ENCODE peak calls at places on chromosomes 11 and 22, in ten cellular contexts. One of them, this sample, is unnamed.

GRCh38 chr22:31828739-31829138 is 74.9 kb downstream of the DEPDC5 start:
- DNase-seq in left ventricle myocardium inferior: no peak
- DNase-seq in A549: no peak
- DNase-seq in pancreas: no peak
- DNase-seq in CD4-positive, CD25-positive, alpha-beta regulatory T cell: no peak
- DNase-seq in RWPE1: no peak
- DNase-seq in heart right ventricle: no peak
- DNase-seq in tibial nerve: no peak
- DNase-seq in GM23248: no peak
- DNase-seq in esophagus squamous epithelium: no peak
- DNase-seq in this sample: no peak

GRCh38 chr11:105148241-105148640 is 8.7 kb upstream of the CARD18 start:
- DNase-seq in CD4-positive, CD25-positive, alpha-beta regulatory T cell: no peak
- DNase-seq in esophagus squamous epithelium: no peak
- DNase-seq in tibial nerve: no peak
- DNase-seq in heart right ventricle: no peak
- DNase-seq in left ventricle myocardium inferior: no peak
- DNase-seq in RWPE1: no peak
- DNase-seq in A549: no peak
- DNase-seq in pancreas: no peak
- DNase-seq in GM23248: peak; percentile 52
- DNase-seq in this sample: no peak

GRCh38 chr22:37496651-37497599 is 10.7 kb upstream of the MFNG start:
- DNase-seq in tibial nerve: no peak
- DNase-seq in heart right ventricle: no peak
- DNase-seq in left ventricle myocardium inferior: no peak
- DNase-seq in CD4-positive, CD25-positive, alpha-beta regulatory T cell: no peak
- DNase-seq in esophagus squamous epithelium: no peak
- DNase-seq in pancreas: no peak
- DNase-seq in GM23248: peak; percentile 92
- DNase-seq in RWPE1: peak; percentile 76
- DNase-seq in A549: peak; percentile 31
- DNase-seq in this sample: no peak

GRCh38 chr11:2975594-2975993 is 16.5 kb downstream of the NAP1L4 start:
- DNase-seq in RWPE1: peak; percentile 45
- DNase-seq in CD4-positive, CD25-positive, alpha-beta regulatory T cell: peak; percentile 74
- DNase-seq in esophagus squamous epithelium: no peak
- DNase-seq in GM23248: peak; percentile 54
- DNase-seq in heart right ventricle: no peak
- DNase-seq in left ventricle myocardium inferior: no peak
- DNase-seq in tibial nerve: no peak
- DNase-seq in A549: peak; percentile 51
- DNase-seq in pancreas: no peak
- DNase-seq in this sample: peak; percentile 22

GRCh38 chr11:77113382-77114088 is 10.9 kb downstream of the OMP start:
- DNase-seq in pancreas: no peak
- DNase-seq in tibial nerve: no peak
- DNase-seq in left ventricle myocardium inferior: no peak
- DNase-seq in GM23248: peak; percentile 62
- DNase-seq in A549: peak; percentile 82
- DNase-seq in esophagus squamous epithelium: no peak
- DNase-seq in heart right ventricle: no peak
- DNase-seq in RWPE1: peak; percentile 55
- DNase-seq in CD4-positive, CD25-positive, alpha-beta regulatory T cell: peak; percentile 28
- DNase-seq in this sample: no peak

GRCh38 chr11:104623518-104623917 is 274.7 kb downstream of the CASP12 start:
- DNase-seq in CD4-positive, CD25-positive, alpha-beta regulatory T cell: no peak
- DNase-seq in pancreas: no peak
- DNase-seq in GM23248: peak; percentile 34
- DNase-seq in A549: no peak
- DNase-seq in heart right ventricle: no peak
- DNase-seq in RWPE1: peak; percentile 31
- DNase-seq in left ventricle myocardium inferior: no peak
- DNase-seq in tibial nerve: no peak
- DNase-seq in esophagus squamous epithelium: no peak
- DNase-seq in this sample: no peak

GRCh38 chr11:34198523-34198922 is 93.1 kb downstream of the NAT10 start:
- DNase-seq in CD4-positive, CD25-positive, alpha-beta regulatory T cell: peak; percentile 44
- DNase-seq in RWPE1: no peak
- DNase-seq in left ventricle myocardium inferior: no peak
- DNase-seq in esophagus squamous epithelium: no peak
- DNase-seq in pancreas: no peak
- DNase-seq in tibial nerve: no peak
- DNase-seq in A549: no peak
- DNase-seq in GM23248: peak; percentile 21
- DNase-seq in heart right ventricle: no peak
- DNase-seq in this sample: no peak

GRCh38 chr11:35641206-35641885 is 21.2 kb upstream of the TRIM44 start:
- DNase-seq in tibial nerve: no peak
- DNase-seq in heart right ventricle: no peak
- DNase-seq in A549: no peak
- DNase-seq in RWPE1: no peak
- DNase-seq in CD4-positive, CD25-positive, alpha-beta regulatory T cell: no peak
- DNase-seq in esophagus squamous epithelium: no peak
- DNase-seq in GM23248: no peak
- DNase-seq in left ventricle myocardium inferior: no peak
- DNase-seq in pancreas: no peak
- DNase-seq in this sample: no peak

GRCh38 chr11:14423633-14424032 is 64.7 kb upstream of the RRAS2 start:
- DNase-seq in pancreas: no peak
- DNase-seq in esophagus squamous epithelium: no peak
- DNase-seq in GM23248: peak; percentile 42
- DNase-seq in RWPE1: no peak
- DNase-seq in left ventricle myocardium inferior: no peak
- DNase-seq in A549: no peak
- DNase-seq in tibial nerve: no peak
- DNase-seq in CD4-positive, CD25-positive, alpha-beta regulatory T cell: no peak
- DNase-seq in heart right ventricle: no peak
- DNase-seq in this sample: no peak

GRCh38 chr11:78825531-78825930 is 250.9 kb upstream of the NARS2 start:
- DNase-seq in tibial nerve: no peak
- DNase-seq in heart right ventricle: no peak
- DNase-seq in RWPE1: no peak
- DNase-seq in CD4-positive, CD25-positive, alpha-beta regulatory T cell: no peak
- DNase-seq in esophagus squamous epithelium: no peak
- DNase-seq in left ventricle myocardium inferior: no peak
- DNase-seq in A549: no peak
- DNase-seq in pancreas: no peak
- DNase-seq in GM23248: no peak
- DNase-seq in this sample: no peak

GRCh38 chr11:117986981-117987495 is 844 bp downstream of the IL10RA start:
- DNase-seq in CD4-positive, CD25-positive, alpha-beta regulatory T cell: peak; percentile 91
- DNase-seq in A549: no peak
- DNase-seq in tibial nerve: no peak
- DNase-seq in RWPE1: no peak
- DNase-seq in GM23248: peak; percentile 23
- DNase-seq in pancreas: no peak
- DNase-seq in heart right ventricle: no peak
- DNase-seq in esophagus squamous epithelium: no peak
- DNase-seq in left ventricle myocardium inferior: no peak
- DNase-seq in this sample: no peak

GRCh38 chr11:133907216-133907615 is 49.6 kb downstream of the IGSF9B start:
- DNase-seq in left ventricle myocardium inferior: no peak
- DNase-seq in esophagus squamous epithelium: no peak
- DNase-seq in CD4-positive, CD25-positive, alpha-beta regulatory T cell: no peak
- DNase-seq in RWPE1: no peak
- DNase-seq in GM23248: no peak
- DNase-seq in heart right ventricle: no peak
- DNase-seq in tibial nerve: no peak
- DNase-seq in pancreas: no peak
- DNase-seq in A549: no peak
- DNase-seq in this sample: no peak

DNA sequence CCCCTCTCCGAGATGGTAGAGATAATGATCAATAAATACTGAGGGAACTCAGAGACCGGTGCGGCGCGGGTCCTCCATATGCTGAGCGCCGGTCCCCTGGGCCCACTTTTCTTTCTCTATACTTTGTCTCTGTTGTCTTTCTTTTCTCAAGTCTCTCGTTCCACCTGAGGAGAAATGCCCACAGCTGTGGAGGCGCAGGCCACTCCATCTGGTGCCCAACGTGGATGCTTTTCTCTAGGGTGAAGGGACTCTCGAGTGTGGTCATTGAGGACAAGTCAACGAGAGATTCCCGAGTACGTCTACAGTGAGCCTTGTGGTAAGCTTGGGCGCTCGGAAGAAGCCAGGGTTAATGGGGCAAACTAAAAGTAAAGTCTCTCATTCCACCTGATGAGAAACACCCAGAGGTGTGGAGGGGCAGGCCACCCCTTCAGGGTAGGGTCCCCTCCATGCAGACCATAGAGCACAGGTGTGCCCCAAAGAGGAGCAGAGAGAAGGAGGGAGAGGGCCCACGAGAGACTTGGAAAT is 43.2 kb downstream of the IGLL1 start:
- DNase-seq in A549: no peak
- DNase-seq in pancreas: no peak
- DNase-seq in RWPE1: no peak
- DNase-seq in heart right ventricle: no peak
- DNase-seq in GM23248: no peak
- DNase-seq in esophagus squamous epithelium: no peak
- DNase-seq in CD4-positive, CD25-positive, alpha-beta regulatory T cell: no peak
- DNase-seq in left ventricle myocardium inferior: no peak
- DNase-seq in tibial nerve: no peak
- DNase-seq in this sample: no peak
- H3K27ac ChIP-seq in A549: peak overlapping the region; percentile 77
- H3K27ac ChIP-seq in pancreas: no peak overlapping the region
- H3K27ac ChIP-seq in RWPE1: no peak overlapping the region
- H3K27ac ChIP-seq in heart right ventricle: no peak overlapping the region
- H3K27ac ChIP-seq in GM23248: no peak overlapping the region
- H3K27ac ChIP-seq in esophagus squamous epithelium: no peak overlapping the region
- H3K27ac ChIP-seq in CD4-positive, CD25-positive, alpha-beta regulatory T cell: no peak overlapping the region
- H3K27ac ChIP-seq in left ventricle myocardium inferior: no peak overlapping the region
- H3K27ac ChIP-seq in tibial nerve: no peak overlapping the region
- H3K27ac ChIP-seq in this sample: no peak overlapping the region

DNA sequence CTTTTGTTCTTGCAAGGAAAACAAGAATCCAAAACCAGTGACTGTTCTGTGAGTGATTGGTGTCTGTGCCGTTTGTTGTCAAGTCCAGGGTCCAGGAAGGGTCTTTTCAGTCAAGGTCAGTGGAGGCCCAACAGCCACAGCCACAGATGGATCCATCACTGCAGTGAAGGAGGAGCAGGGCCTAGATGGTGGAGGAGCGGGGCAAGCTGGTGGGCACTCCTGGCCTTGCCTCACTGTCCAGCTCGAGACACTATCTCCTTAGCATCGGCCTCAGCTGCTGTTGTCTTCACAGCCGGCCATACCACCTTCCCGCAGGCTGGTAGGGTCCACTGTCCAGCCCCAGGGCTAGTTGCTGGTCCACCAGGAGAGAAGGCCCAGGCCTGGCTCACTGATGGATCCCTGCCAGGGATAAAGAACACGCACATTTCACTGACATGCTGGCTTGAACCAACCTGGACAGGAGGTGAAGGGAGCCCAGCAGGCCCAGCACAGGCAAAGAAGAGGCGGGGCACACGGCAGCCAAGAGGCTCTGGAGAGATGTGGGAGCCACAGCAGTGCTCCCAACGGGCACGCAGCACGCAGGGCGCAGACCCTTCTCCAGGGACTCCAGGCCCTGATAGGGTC is 15.2 kb downstream of the POLR3H start:
- DNase-seq in heart right ventricle: no peak
- DNase-seq in A549: no peak
- DNase-seq in left ventricle myocardium inferior: no peak
- DNase-seq in GM23248: no peak
- DNase-seq in pancreas: no peak
- DNase-seq in tibial nerve: no peak
- DNase-seq in esophagus squamous epithelium: no peak
- DNase-seq in RWPE1: no peak
- DNase-seq in CD4-positive, CD25-positive, alpha-beta regulatory T cell: no peak
- DNase-seq in this sample: no peak
- H3K27ac ChIP-seq in heart right ventricle: no peak overlapping the region
- H3K27ac ChIP-seq in A549: no peak overlapping the region
- H3K27ac ChIP-seq in left ventricle myocardium inferior: peak overlapping the region; percentile 92
- H3K27ac ChIP-seq in GM23248: no peak overlapping the region
- H3K27ac ChIP-seq in pancreas: no peak overlapping the region
- H3K27ac ChIP-seq in tibial nerve: no peak overlapping the region
- H3K27ac ChIP-seq in esophagus squamous epithelium: no peak overlapping the region
- H3K27ac ChIP-seq in RWPE1: peak overlapping the region; percentile 61
- H3K27ac ChIP-seq in CD4-positive, CD25-positive, alpha-beta regulatory T cell: no peak overlapping the region
- H3K27ac ChIP-seq in this sample: peak overlapping the region; percentile 42

GRCh38 chr11:124896821-124897391 is 759 bp downstream of the ROBO4 start:
- DNase-seq in GM23248: no peak
- DNase-seq in A549: no peak
- DNase-seq in CD4-positive, CD25-positive, alpha-beta regulatory T cell: no peak
- DNase-seq in left ventricle myocardium inferior: no peak
- DNase-seq in esophagus squamous epithelium: no peak
- DNase-seq in tibial nerve: no peak
- DNase-seq in RWPE1: no peak
- DNase-seq in pancreas: no peak
- DNase-seq in heart right ventricle: no peak
- DNase-seq in this sample: no peak

GRCh38 chr11:124896071-124896750 is 1.5 kb downstream of the ROBO4 start:
- DNase-seq in A549: no peak
- DNase-seq in CD4-positive, CD25-positive, alpha-beta regulatory T cell: no peak
- DNase-seq in RWPE1: no peak
- DNase-seq in left ventricle myocardium inferior: no peak
- DNase-seq in esophagus squamous epithelium: no peak
- DNase-seq in tibial nerve: no peak
- DNase-seq in heart right ventricle: no peak
- DNase-seq in GM23248: no peak
- DNase-seq in pancreas: no peak
- DNase-seq in this sample: no peak

GRCh38 chr11:124898711-124899110 is 1.0 kb upstream of the ROBO4 start:
- DNase-seq in CD4-positive, CD25-positive, alpha-beta regulatory T cell: no peak
- DNase-seq in esophagus squamous epithelium: no peak
- DNase-seq in left ventricle myocardium inferior: no peak
- DNase-seq in RWPE1: peak; percentile 50
- DNase-seq in heart right ventricle: peak; percentile 59
- DNase-seq in pancreas: no peak
- DNase-seq in GM23248: peak; percentile 78
- DNase-seq in tibial nerve: no peak
- DNase-seq in A549: no peak
- DNase-seq in this sample: peak; percentile 71

GRCh38 chr11:124899376-124900145 is 1.9 kb upstream of the ROBO4 start:
- DNase-seq in A549: no peak
- DNase-seq in tibial nerve: no peak
- DNase-seq in GM23248: no peak
- DNase-seq in esophagus squamous epithelium: no peak
- DNase-seq in pancreas: no peak
- DNase-seq in CD4-positive, CD25-positive, alpha-beta regulatory T cell: no peak
- DNase-seq in RWPE1: no peak
- DNase-seq in heart right ventricle: no peak
- DNase-seq in left ventricle myocardium inferior: no peak
- DNase-seq in this sample: no peak

GRCh38 chr11:124897681-124898680 is at the start of gene ROBO4:
- DNase-seq in heart right ventricle: peak; percentile 71
- DNase-seq in CD4-positive, CD25-positive, alpha-beta regulatory T cell: no peak
- DNase-seq in pancreas: no peak
- DNase-seq in left ventricle myocardium inferior: peak; percentile 74
- DNase-seq in esophagus squamous epithelium: no peak
- DNase-seq in tibial nerve: no peak
- DNase-seq in RWPE1: peak; percentile 72
- DNase-seq in GM23248: peak; percentile 94
- DNase-seq in A549: no peak
- DNase-seq in this sample: no peak
- H3K27ac ChIP-seq in heart right ventricle: peak within 1 kb of the TSS; percentile 88
- H3K27ac ChIP-seq in CD4-positive, CD25-positive, alpha-beta regulatory T cell: no peak within 1 kb of the TSS
- H3K27ac ChIP-seq in pancreas: no peak within 1 kb of the TSS
- H3K27ac ChIP-seq in left ventricle myocardium inferior: peak within 1 kb of the TSS; percentile 89
- H3K27ac ChIP-seq in esophagus squamous epithelium: peak within 1 kb of the TSS; percentile 87
- H3K27ac ChIP-seq in tibial nerve: peak within 1 kb of the TSS; percentile 59
- H3K27ac ChIP-seq in RWPE1: peak within 1 kb of the TSS; percentile 98
- H3K27ac ChIP-seq in GM23248: peak within 1 kb of the TSS; percentile 87
- H3K27ac ChIP-seq in A549: peak within 1 kb of the TSS; percentile 27
- H3K27ac ChIP-seq in this sample: peak within 1 kb of the TSS; percentile 90

GRCh38 chr11:64139045-64139444 is 26.9 kb downstream of the MACROD1 start:
- DNase-seq in left ventricle myocardium inferior: no peak
- DNase-seq in GM23248: no peak
- DNase-seq in tibial nerve: no peak
- DNase-seq in heart right ventricle: no peak
- DNase-seq in RWPE1: no peak
- DNase-seq in CD4-positive, CD25-positive, alpha-beta regulatory T cell: no peak
- DNase-seq in esophagus squamous epithelium: no peak
- DNase-seq in A549: no peak
- DNase-seq in pancreas: no peak
- DNase-seq in this sample: no peak
- H3K27ac ChIP-seq in left ventricle myocardium inferior: no peak overlapping the region
- H3K27ac ChIP-seq in GM23248: no peak overlapping the region
- H3K27ac ChIP-seq in tibial nerve: no peak overlapping the region
- H3K27ac ChIP-seq in heart right ventricle: no peak overlapping the region
- H3K27ac ChIP-seq in RWPE1: no peak overlapping the region
- H3K27ac ChIP-seq in CD4-positive, CD25-positive, alpha-beta regulatory T cell: no peak overlapping the region
- H3K27ac ChIP-seq in esophagus squamous epithelium: no peak overlapping the region
- H3K27ac ChIP-seq in A549: no peak overlapping the region
- H3K27ac ChIP-seq in pancreas: no peak overlapping the region
- H3K27ac ChIP-seq in this sample: no peak overlapping the region

This sample was measured in substantia nigra.